ENCODE peak calls at places on chromosome 18, in six cellular contexts. O is astrocyte of the spinal cord; Z is stimulated activated CD8-positive, alpha-beta memory T cell treated with anti-CD3 and anti-CD28 coated beads, Interleukin-7, amount 100 ng/mL, for 1 hour; W is Daoy; S is activated naive CD8-positive, alpha-beta T cell treated with anti-CD3 and anti-CD28 coated beads for 36 hours; F is stimulated activated CD4-positive, alpha-beta T cell treated with anti-CD3 and anti-CD28 coated beads, Interleukin-2, amount 100 ng/mL, for 24 hours. N is an unnamed sample.

GRCh38 chr18:59039449-59039848 is 100.2 kb upstream of the SEC11C start:
- DNase-seq in W (no peak), Z (no peak), F (no peak), S (no peak), O (no peak), N (no peak)

GRCh38 chr18:30763913-30764350 is 278.6 kb downstream of the DSC3 start:
- DNase-seq in W (no peak), F (no peak), Z (no peak), O (no peak), S (no peak), N (no peak)

GRCh38 chr18:13531681-13532325 is 194.6 kb downstream of the FAM210A start:
- DNase-seq in O (no peak), Z (no peak), W (no peak), S (no peak), F (no peak), N (no peak)

GRCh38 chr18:43794363-43794762 is 517.1 kb upstream of the SYT4 start:
- DNase-seq in W (no peak), O (no peak), Z (no peak), S (no peak), F (no peak), N (no peak)

GRCh38 chr18:59660976-59661743 is 36.1 kb downstream of the CCBE1 start:
- DNase-seq in F (no peak), Z (no peak), O (peak; percentile 19), W (peak; percentile 29), S (no peak), N (no peak)

GRCh38 chr18:49135871-49136270 is 185.1 kb upstream of the SMAD7 start:
- DNase-seq in S (no peak), O (peak; percentile 50), F (no peak), Z (no peak), W (peak; percentile 23), N (peak; percentile 42)

GRCh38 chr18:76672627-76673026 is 149.7 kb upstream of the ZNF236 start:
- DNase-seq in S (no peak), F (no peak), W (peak; percentile 67), O (peak; percentile 52), Z (no peak), N (no peak)

GRCh38 chr18:79930020-79930642 is 21.3 kb downstream of the SLC66A2 start:
- DNase-seq in S (no peak), O (peak; percentile 23), W (no peak), F (no peak), Z (no peak), N (peak; percentile 23)

GRCh38 chr18:59123588-59124369 is 15.9 kb upstream of the SEC11C start:
- DNase-seq in O (peak; percentile 88), S (no peak), Z (no peak), W (peak; percentile 89), F (no peak), N (peak; percentile 67)

GRCh38 chr18:8609711-8610441 is 639 bp downstream of the RAB12 start:
- DNase-seq in O (no peak), Z (no peak), S (peak; percentile 29), W (no peak), F (peak; percentile 23), N (no peak)

GRCh38 chr18:408367-408766 is 92.1 kb downstream of the COLEC12 start:
- DNase-seq in W (no peak), O (no peak), Z (no peak), F (no peak), S (no peak), N (no peak)

GRCh38 chr18:489244-490023 is 11.1 kb downstream of the COLEC12 start:
- DNase-seq in F (no peak), Z (no peak), O (peak; percentile 57), S (no peak), W (peak; percentile 50), N (no peak)

GRCh38 chr18:13558132-13558531 is 168.2 kb downstream of the FAM210A start:
- DNase-seq in Z (no peak), S (peak; percentile 38), W (peak; percentile 23), O (peak; percentile 33), F (peak; percentile 32), N (peak; percentile 38)

GRCh38 chr18:79022603-79023002 is 43.0 kb downstream of the SALL3 start:
- DNase-seq in W (no peak), S (no peak), O (no peak), F (no peak), Z (no peak), N (no peak)

GRCh38 chr18:61605376-61606067 is 272.3 kb downstream of the CDH20 start:
- DNase-seq in W (no peak), O (peak; percentile 26), F (no peak), Z (no peak), S (no peak), N (no peak)

GRCh38 chr18:34943587-34943986 is 97.6 kb upstream of the MAPRE2 start:
- DNase-seq in W (no peak), O (no peak), S (no peak), F (no peak), Z (no peak), N (no peak)

GRCh38 chr18:4204151-4204720 is 250.9 kb downstream of the DLGAP1 start:
- DNase-seq in W (no peak), O (peak; percentile 0), Z (no peak), S (no peak), F (no peak), N (no peak)

GRCh38 chr18:2459886-2460285 is 111.4 kb downstream of the METTL4 start:
- DNase-seq in F (no peak), S (no peak), W (peak; percentile 9), O (peak; percentile 35), Z (no peak), N (no peak)

GRCh38 chr18:59096098-59096779 is 43.4 kb upstream of the SEC11C start:
- DNase-seq in W (no peak), F (no peak), S (no peak), Z (no peak), O (no peak), N (no peak)

GRCh38 chr18:70188113-70188512 is 17.4 kb downstream of the RTTN start:
- DNase-seq in S (no peak), F (no peak), Z (no peak), W (no peak), O (no peak), N (no peak)

GRCh38 chr18:35862115-35862640 is 110.3 kb upstream of the RMP24 start:
- DNase-seq in W (no peak), S (no peak), O (no peak), F (no peak), Z (no peak), N (no peak)

N was measured in myocyte.